ENCODE peak calls at places on chromosome 18, in four cellular contexts. S, Z, A and X are unnamed samples.

GRCh38 chr18:40357536-40357935 is 1597.5 kb upstream of the PIK3C3 start:
- DNase-seq in S (no peak), Z (no peak), A (no peak), X (no peak)

GRCh38 chr18:48819781-48820482 is 130.8 kb downstream of the SMAD7 start:
- DNase-seq in S (peak; percentile 13), A (no peak), Z (no peak), X (peak; percentile 46)

GRCh38 chr18:74146756-74147155 is 878 bp downstream of the FBXO15 start:
- DNase-seq in S (no peak), Z (no peak), A (no peak), X (no peak)

GRCh38 chr18:22558945-22559385 is 141.2 kb upstream of the CTAGE1 start:
- DNase-seq in A (peak; percentile 31), S (no peak), Z (peak; percentile 82), X (peak; percentile 66)

GRCh38 chr18:32328379-32328778 is 138.5 kb downstream of the MEP1B start:
- DNase-seq in Z (no peak), A (no peak), S (no peak), X (no peak)

GRCh38 chr18:61194726-61195125 is 138.5 kb upstream of the CDH20 start:
- DNase-seq in Z (no peak), S (no peak), A (no peak), X (no peak)

GRCh38 chr18:43161528-43161927 is 46.0 kb upstream of the RIT2 start:
- DNase-seq in S (no peak), A (no peak), Z (no peak), X (no peak)

GRCh38 chr18:69490813-69491212 is 90.1 kb downstream of the DOK6 start:
- DNase-seq in A (no peak), S (no peak), Z (no peak), X (no peak)

GRCh38 chr18:2526320-2526719 is 45.0 kb downstream of the METTL4 start:
- DNase-seq in S (no peak), Z (no peak), A (no peak), X (no peak)

GRCh38 chr18:76721207-76721996 is 101.0 kb upstream of the ZNF236 start:
- DNase-seq in Z (no peak), A (no peak), S (peak; percentile 22), X (no peak)

GRCh38 chr18:22043837-22044236 is 125.6 kb upstream of the GATA6 start:
- DNase-seq in A (no peak), Z (no peak), S (no peak), X (no peak)

GRCh38 chr18:63422862-63423304 is 607 bp upstream of the VPS4B start:
- DNase-seq in A (no peak), Z (no peak), S (no peak), X (no peak)

GRCh38 chr18:63422087-63422861 is at the start of gene VPS4B:
- DNase-seq in Z (peak; percentile 99), A (peak; percentile 98), S (peak; percentile 98), X (peak; percentile 100)

GRCh38 chr18:63421514-63421913 is 762 bp downstream of the VPS4B start:
- DNase-seq in S (no peak), A (no peak), Z (no peak), X (no peak)
- TF ChIP-seq POLR2A in S (no peak), A (no peak), Z (no peak), X (no peak)

DNA sequence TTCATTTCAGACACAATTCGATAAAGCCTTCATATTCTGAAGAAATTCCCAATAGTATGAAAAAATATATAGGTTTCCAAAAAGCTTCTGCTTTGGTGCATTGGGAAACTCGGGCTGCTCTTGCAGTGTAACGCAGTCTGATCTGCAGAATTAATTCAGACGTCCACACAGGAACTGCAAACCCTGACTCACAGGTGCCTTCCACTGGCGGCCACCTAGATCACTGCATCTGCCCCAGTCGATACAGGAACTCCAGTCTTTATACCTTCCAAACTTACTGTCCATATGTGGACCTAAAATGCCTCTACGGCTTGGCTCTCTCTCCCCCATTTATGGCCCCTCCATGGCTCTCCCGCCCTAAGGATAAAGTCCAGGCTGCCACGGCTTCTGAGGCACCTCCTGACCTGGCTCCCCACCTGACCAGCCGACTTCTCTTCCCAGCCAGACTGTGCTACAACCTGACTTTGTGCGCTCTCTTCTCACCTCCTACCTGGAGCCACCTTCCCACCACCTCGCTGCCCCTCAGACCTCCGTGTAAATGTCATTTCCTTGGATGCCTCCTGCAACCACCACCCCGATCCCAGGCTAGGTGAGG is 39.7 kb downstream of the L3MBTL4 start:
- DNase-seq in A (peak; percentile 51), S (no peak), Z (no peak), X (no peak)
- TF ChIP-seq POLR2A in A (no peak), S (no peak), Z (no peak), X (no peak)

DNA sequence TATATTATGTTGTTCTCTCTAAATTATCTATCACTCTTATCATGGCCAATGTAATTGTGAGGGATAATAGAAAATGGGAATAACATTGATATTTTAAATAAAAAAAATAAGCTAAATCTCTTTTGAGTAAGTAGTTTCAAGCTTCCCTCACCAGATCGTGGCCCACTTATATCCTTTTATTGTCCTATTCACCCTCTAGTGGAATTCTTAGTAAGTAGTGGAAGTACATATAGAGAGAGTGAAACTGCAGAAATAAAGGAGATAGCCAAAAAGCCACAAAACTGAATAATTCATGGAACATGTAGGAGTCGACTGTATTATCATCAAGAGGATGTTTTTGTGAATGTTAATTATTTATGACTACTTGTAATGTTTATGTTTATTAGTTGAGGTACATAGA is 66.1 kb upstream of the DTNA start:
- DNase-seq in Z (no peak), A (no peak), S (no peak), X (no peak)
- TF ChIP-seq POLR2A in Z (no peak), A (no peak), S (no peak), X (no peak)

DNA sequence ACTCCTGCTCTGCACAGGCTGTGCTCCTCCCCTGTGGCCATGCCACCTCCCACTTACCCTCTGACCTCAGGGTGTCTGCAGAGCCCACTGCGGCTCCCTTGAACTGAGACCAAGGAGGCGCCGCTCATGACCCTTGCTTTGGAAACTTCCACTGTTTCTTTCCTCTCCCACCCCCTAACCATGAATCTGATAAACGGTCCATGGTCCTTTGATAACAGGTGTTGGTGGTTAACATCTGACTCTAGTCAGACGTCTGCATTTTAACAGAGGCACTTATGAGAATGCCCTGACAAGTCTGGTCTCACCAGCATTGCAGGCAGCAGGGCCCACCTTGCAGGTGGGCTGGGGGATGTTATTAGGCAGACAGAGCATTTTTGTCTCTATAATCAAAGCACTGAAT is 113.6 kb upstream of the APCDD1 start:
- DNase-seq in S (no peak), Z (no peak), A (no peak), X (no peak)
- TF ChIP-seq POLR2A in S (no peak), Z (no peak), A (no peak), X (no peak)

DNA sequence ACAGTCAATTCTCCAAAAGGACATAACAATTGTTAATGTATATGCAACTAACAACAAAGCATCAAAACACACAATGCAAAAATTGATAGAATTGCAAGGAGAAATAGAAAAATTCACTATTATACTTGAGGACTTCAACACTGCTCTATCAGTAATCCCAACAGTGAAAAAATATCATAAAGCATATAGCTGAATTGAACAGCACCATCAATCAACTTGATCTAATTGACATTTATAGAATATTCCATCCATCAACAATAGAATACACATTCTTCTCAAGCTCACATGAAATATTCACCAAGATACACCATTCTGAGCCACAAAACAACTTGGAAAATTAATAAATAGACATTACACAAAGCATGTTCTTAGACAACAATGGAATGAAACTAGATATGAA is 60.1 kb upstream of the ASXL3 start:
- DNase-seq in S (no peak), A (no peak), Z (no peak), X (no peak)
- TF ChIP-seq POLR2A in S (no peak), A (no peak), Z (no peak), X (no peak)

DNA sequence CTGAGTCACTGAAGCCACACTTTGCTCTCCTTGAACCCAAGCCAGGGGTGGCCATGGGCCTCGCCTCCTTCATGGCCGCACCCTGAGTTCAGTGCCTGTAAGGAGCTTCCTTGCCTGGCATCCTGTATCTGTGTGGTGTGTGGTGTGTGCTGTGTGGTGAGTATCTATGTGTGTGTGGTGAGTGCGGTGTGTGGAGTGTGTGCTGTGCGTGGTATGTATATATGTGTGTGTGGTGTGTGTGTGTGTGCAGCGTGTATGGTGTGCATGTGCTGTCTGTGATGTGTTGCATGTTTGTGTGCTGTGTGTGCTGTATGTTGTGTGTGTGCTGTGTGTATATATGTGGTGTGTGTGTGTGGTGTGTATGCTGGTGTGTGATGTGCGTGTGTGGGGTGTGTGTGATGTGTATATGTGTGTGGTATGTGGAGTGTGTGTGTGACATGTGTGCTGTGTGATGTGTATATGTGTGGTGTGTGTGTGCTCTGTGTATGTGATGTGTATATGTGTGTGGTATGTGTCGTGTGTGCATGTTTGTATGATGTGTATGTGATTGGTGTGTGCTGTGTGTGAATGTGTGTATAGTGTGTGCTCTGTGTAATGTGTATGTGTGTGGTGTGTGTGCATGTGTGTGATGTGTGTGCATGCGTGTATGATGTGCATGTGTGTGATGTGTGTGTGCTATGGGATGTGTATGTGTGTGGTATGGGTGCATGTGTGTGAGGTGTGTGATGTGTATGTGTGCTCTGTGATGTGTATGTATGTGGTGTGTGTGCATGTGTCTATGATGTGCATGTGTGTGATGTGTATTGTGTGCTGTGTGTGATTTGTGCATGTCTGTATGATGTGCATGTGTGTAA is 22.6 kb downstream of the PRELID3A start:
- DNase-seq in S (no peak), Z (no peak), A (no peak), X (no peak)
- TF ChIP-seq POLR2A in S (no peak), Z (no peak), A (peak; percentile 28), X (no peak)

DNA sequence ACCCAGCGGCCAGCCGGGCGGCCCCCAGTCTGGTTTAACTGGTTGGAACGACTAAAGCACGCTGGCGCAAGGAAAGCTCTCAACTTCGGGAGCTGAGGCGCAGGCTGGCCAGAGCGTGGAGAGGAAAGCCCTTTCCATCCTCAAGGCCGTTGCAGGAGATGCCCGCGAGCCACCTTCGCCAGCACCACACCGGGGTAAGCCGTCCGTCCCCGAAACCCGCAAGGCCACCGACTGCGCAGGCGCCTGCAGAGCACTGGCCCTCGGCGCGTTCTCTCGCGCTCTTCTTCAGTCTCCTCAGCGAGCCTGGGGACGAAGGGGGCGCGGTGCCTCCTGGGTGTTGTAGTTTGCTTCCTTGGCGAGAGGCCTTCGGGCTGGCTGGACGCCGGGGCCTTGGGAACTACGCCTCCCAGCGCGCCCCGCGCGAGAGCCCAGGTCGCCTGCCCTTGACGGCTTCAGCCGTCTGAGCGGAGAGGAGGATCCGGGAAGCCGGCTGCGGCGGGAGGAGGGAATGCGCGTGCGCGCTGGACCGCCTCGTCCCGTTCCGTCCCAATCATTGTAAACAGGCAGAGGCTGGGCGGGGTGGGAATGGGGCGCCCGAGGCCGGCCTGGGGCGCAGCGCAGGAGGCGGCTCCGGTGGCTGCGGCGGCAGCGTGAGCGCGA is at the start of gene RALBP1:
- DNase-seq in A (peak; percentile 98), Z (peak; percentile 100), S (peak; percentile 97), X (peak; percentile 100)
- TF ChIP-seq POLR2A in A (peak; percentile 78), Z (peak; percentile 59), S (no peak), X (peak; percentile 70)

GRCh38 chr18:58754544-58755068 is 83.3 kb downstream of the MALT1 start:
- DNase-seq in A (no peak), Z (no peak), S (no peak), X (no peak)
- TF ChIP-seq POLR2A in A (no peak), Z (no peak), S (no peak), X (no peak)

GRCh38 chr18:55625875-55626274 is 37.9 kb upstream of the TCF4 start:
- DNase-seq in Z (no peak), A (no peak), S (no peak), X (no peak)
- TF ChIP-seq POLR2A in Z (no peak), A (no peak), S (no peak), X (no peak)